ENCODE peak calls at places on chromosomes 13 and 19, in seven cellular contexts. J is OCI-LY7, Q is hepatocyte, Y is HCT116, X is neural progenitor cell, M is SK-N-SH, N is GM23248. K is an unnamed sample. For H3K79me2, the result is how much of the 10 kb centered on the place peaks cover.

GRCh38 chr13:50798923-50799322 is 44.6 kb downstream of the DLEU7 start:
- DNase-seq in J (no peak), Y (no peak), X (no peak), Q (no peak), M (no peak), N (peak), K (peak)

GRCh38 chr19:10209305-10209704 is 14.6 kb upstream of the DNMT1 start:
- DNase-seq in N (peak), J (no peak), M (no peak), X (no peak), Y (no peak), Q (no peak), K (peak)

GRCh38 chr19:3095375-3096191 is 1.4 kb downstream of the GNA11 start:
- DNase-seq in Q (peak), X (peak), J (no peak), M (no peak), N (peak), Y (no peak), K (peak)

GRCh38 chr19:51136891-51137551 is 5.1 kb upstream of the SIGLEC7 start:
- DNase-seq in X (no peak), N (no peak), J (no peak), Q (no peak), Y (no peak), M (no peak), K (no peak)

GRCh38 chr19:4042731-4043082 is 24.0 kb downstream of the ZBTB7A start:
- DNase-seq in J (no peak), Y (no peak), M (no peak), Q (no peak), X (no peak), N (no peak), K (peak)

GRCh38 chr19:1469936-1470863 is 8.8 kb downstream of the C19orf25 start:
- DNase-seq in J (peak), M (no peak), Y (peak), N (peak), Q (peak), X (peak), K (peak)

GRCh38 chr19:51181913-51182419 is 39.9 kb downstream of the SIGLEC7 start:
- DNase-seq in M (peak), Q (no peak), Y (no peak), N (no peak), X (peak), J (no peak), K (no peak)

GRCh38 chr13:22126433-22127021 is 455.7 kb downstream of the FGF9 start:
- DNase-seq in X (no peak), N (no peak), J (no peak), Q (no peak), M (no peak), Y (no peak), K (no peak)

GRCh38 chr13:79382545-79383275 is 23.3 kb downstream of the RBM26 start:
- DNase-seq in Q (no peak), N (no peak), Y (no peak), J (no peak), M (no peak), X (no peak), K (peak)

GRCh38 chr19:51181377-51181912 is 39.3 kb downstream of the SIGLEC7 start:
- DNase-seq in Y (no peak), X (no peak), Q (no peak), M (no peak), N (no peak), J (no peak), K (no peak)

GRCh38 chr19:55454787-55455243 is 6.6 kb downstream of the ISOC2 start:
- DNase-seq in X (peak), Y (no peak), M (peak), J (peak), Q (no peak), N (peak), K (peak)

GRCh38 chr19:50968709-50969412 is 530 bp downstream of the KLK6 start:
- DNase-seq in X (no peak), M (no peak), Q (no peak), Y (no peak), J (no peak), N (no peak), K (peak)

GRCh38 chr13:41649659-41650058 is 192.3 kb downstream of the RGCC start:
- DNase-seq in N (peak), M (no peak), X (peak), Y (peak), J (peak), Q (no peak), K (peak)

GRCh38 chr19:2270572-2271515 is 11.1 kb downstream of the PEAK3 start:
- DNase-seq in X (peak), Q (peak), M (peak), J (peak), N (peak), Y (no peak), K (peak)

GRCh38 chr19:8391274-8392016 is 1.3 kb downstream of the RAB11B start:
- DNase-seq in M (no peak), X (no peak), Y (no peak), Q (no peak), N (no peak), J (no peak), K (no peak)

GRCh38 chr13:91078093-91078679 is 269.3 kb upstream of the MIR17HG start:
- DNase-seq in Q (peak), M (peak), N (peak), X (peak), J (peak), Y (no peak), K (peak)

GRCh38 chr13:64206430-64207225 is 2791.0 kb upstream of the PCDH20 start:
- DNase-seq in M (no peak), X (peak), N (no peak), J (no peak), Q (no peak), Y (no peak), K (peak)

GRCh38 chr13:57552441-57552840 is 79.1 kb upstream of the PCDH17 start:
- DNase-seq in M (no peak), J (no peak), X (no peak), Y (no peak), Q (no peak), N (no peak), K (no peak)

GRCh38 chr13:64510698-64511097 is 2719.4 kb downstream of the PCDH9 start:
- DNase-seq in X (no peak), J (no peak), Y (no peak), Q (no peak), M (no peak), N (no peak), K (no peak)

GRCh38 chr19:49786432-49786831 is 19.6 kb downstream of the AP2A1 start:
- DNase-seq in J (no peak), X (no peak), M (no peak), N (peak), Y (no peak), Q (no peak), K (peak)

GRCh38 chr19:48965033-48965805 is at the start of gene FTL:
- DNase-seq in N (peak), M (peak), X (peak), Q (peak), J (peak), Y (peak), K (peak)

GRCh38 chr19:5048727-5049553 is 80.0 kb downstream of the KDM4B start:
- DNase-seq in Y (no peak), N (peak), Q (peak), J (no peak), X (no peak), M (peak), K (peak)

GRCh38 chr19:49409441-49410029 is 13.7 kb downstream of the PTH2 start:
- DNase-seq in J (peak), N (no peak), Q (no peak), X (no peak), M (no peak), Y (no peak), K (no peak)

GRCh38 chr19:23916991-23917390 is 2.3 kb downstream of the ZNF726 start:
- DNase-seq in N (peak), Q (no peak), M (no peak), J (no peak), X (no peak), Y (no peak), K (peak)

GRCh38 chr13:55577082-55577846 is 1563.5 kb upstream of the PRR20A start:
- DNase-seq in Y (no peak), J (no peak), X (peak), Q (no peak), N (no peak), M (no peak), K (no peak)

GRCh38 chr19:36152886-36153525 is 759 bp upstream of the COX7A1 start:
- DNase-seq in N (no peak), M (no peak), Q (no peak), X (no peak), Y (no peak), J (no peak), K (no peak)

GRCh38 chr19:54333586-54334298 is 5.2 kb downstream of the LILRA4 start:
- DNase-seq in Y (no peak), Q (no peak), J (no peak), X (no peak), M (no peak), N (peak), K (no peak)

GRCh38 chr19:887072-887471 is 5.9 kb downstream of the MED16 start:
- DNase-seq in Y (no peak), M (peak), N (peak), X (no peak), J (no peak), Q (peak), K (no peak)

GRCh38 chr19:16258440-16258903 is 60.8 kb downstream of the AP1M1 start:
- DNase-seq in M (peak), Y (no peak), N (no peak), Q (no peak), X (no peak), J (no peak), K (no peak)
- TF ChIP-seq EZH2phosphoT487 in M (no peak), Y (no peak), N (no peak), Q (no peak), X (no peak), J (no peak), K (no peak)

GRCh38 chr13:39600766-39601165 is 2.2 kb downstream of the LHFPL6 start:
- DNase-seq in Y (no peak), M (no peak), J (peak), N (peak), X (peak), Q (no peak), K (no peak)

GRCh38 chr13:39599842-39600241 is 3.2 kb downstream of the LHFPL6 start:
- DNase-seq in Q (no peak), N (peak), M (peak), Y (no peak), X (no peak), J (no peak), K (no peak)

GRCh38 chr13:39596685-39597084 is 6.3 kb downstream of the LHFPL6 start:
- DNase-seq in M (no peak), Q (no peak), X (no peak), Y (no peak), N (no peak), J (peak), K (peak)

GRCh38 chr13:39597828-39598227 is 5.2 kb downstream of the LHFPL6 start:
- DNase-seq in X (no peak), N (peak), Y (no peak), M (no peak), Q (no peak), J (peak), K (no peak)

DNA sequence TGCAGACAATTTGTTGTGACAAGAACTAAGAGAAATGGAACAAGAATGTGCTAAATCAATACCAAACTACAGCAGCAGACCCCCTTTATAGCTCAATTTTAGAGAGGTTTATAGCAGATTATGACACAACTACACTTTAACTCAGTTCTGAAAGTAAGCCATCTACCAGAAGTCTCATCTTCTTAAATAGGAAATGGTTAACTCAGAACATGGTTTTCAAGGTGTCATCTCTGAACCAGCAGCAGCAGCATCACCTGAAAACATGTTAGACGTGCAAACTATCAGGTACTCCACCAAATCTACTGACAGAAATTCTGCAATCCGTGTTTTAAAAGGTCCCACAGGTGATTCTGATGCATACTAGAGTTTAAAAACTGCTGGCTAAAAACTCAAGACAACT is 6.8 kb downstream of the LHFPL6 start:
- DNase-seq in Y (no peak), M (no peak), Q (no peak), N (no peak), X (no peak), J (no peak), K (no peak)
- H3K79me2 ChIP-seq in Y (under half), M (under half), Q (under half), N (half or more), X (under half), J (half or more), K (under half)

GRCh38 chr19:39054091-39054470 is 21.7 kb upstream of the FBXO27 start:
- DNase-seq in X (no peak), M (no peak), Q (no peak), N (no peak), J (no peak), Y (no peak), K (no peak)
- H3K4me2 ChIP-seq in X (no peak), M (no peak), Q (peak), N (no peak), J (no peak), Y (no peak), K (no peak)

GRCh38 chr19:16588089-16588823 is 16.0 kb upstream of the SLC35E1 start:
- DNase-seq in J (peak), N (no peak), X (no peak), M (peak), Y (no peak), Q (no peak), K (no peak)

GRCh38 chr19:16585808-16586476 is 13.7 kb upstream of the SLC35E1 start:
- DNase-seq in M (no peak), N (no peak), X (no peak), Q (no peak), Y (no peak), J (peak), K (no peak)

GRCh38 chr19:16588824-16589577 is 16.8 kb upstream of the SLC35E1 start:
- DNase-seq in J (no peak), Y (no peak), X (no peak), Q (no peak), M (no peak), N (no peak), K (no peak)

GRCh38 chr19:16586477-16586871 is 14.3 kb upstream of the SLC35E1 start:
- DNase-seq in Y (no peak), Q (no peak), M (no peak), X (no peak), J (peak), N (no peak), K (no peak)

GRCh38 chr19:16587031-16588023 is 15.1 kb upstream of the SLC35E1 start:
- DNase-seq in M (no peak), Y (no peak), N (peak), J (peak), X (no peak), Q (no peak), K (no peak)
- TF ChIP-seq EZH2phosphoT487 in M (no peak), Y (no peak), N (no peak), J (no peak), X (no peak), Q (no peak), K (no peak)

GRCh38 chr13:33252103-33252502 is 33.5 kb downstream of the STARD13 start:
- DNase-seq in Q (no peak), J (no peak), M (no peak), X (no peak), N (no peak), Y (no peak), K (no peak)
- H3K79me2 ChIP-seq in Q (half or more), J (under half), M (half or more), X (under half), N (half or more), Y (under half), K (half or more)

DNA sequence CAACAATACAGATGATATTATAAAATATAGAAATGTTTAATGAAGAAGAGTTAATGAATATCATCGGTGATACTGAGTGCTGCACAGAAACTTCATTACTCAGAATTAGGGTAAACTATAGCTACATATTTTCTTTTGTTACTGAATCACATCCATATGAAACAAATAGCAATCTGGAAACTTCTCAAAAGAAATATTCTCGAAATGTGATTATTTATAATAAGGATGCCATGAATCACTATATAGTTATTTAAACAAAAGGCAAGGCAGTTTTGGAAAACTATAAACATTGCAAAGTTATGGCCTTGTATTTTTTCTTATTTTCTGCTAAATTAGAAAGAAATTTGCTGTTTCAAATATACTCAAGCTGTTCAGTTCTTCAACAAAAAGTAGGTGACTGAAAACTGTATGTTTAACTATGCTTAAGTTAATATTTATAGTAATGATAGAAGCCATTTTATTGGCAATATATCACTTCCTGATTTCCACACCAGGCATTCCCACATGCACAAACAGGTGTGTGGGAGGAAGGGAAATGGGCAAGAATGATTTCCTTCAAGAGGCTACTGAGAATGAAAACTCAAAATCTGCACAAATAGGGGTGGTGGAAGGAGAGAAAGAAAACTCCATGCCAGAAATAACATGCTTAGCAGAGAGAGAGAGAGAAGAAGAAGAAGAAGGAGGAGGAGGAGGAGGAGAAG is 74.5 kb upstream of the FRY start:
- DNase-seq in J (no peak), M (no peak), Q (no peak), Y (no peak), X (no peak), N (peak), K (no peak)
- H3K4me2 ChIP-seq in J (no peak), M (no peak), Q (no peak), Y (no peak), X (no peak), N (peak), K (no peak)

GRCh38 chr19:46270521-46271256 is 26.2 kb upstream of the HIF3A start:
- DNase-seq in M (no peak), Y (no peak), N (no peak), Q (no peak), J (no peak), X (no peak), K (no peak)

GRCh38 chr19:46269085-46269484 is 27.8 kb upstream of the HIF3A start:
- DNase-seq in X (no peak), N (no peak), Q (no peak), Y (no peak), J (no peak), M (no peak), K (no peak)

DNA sequence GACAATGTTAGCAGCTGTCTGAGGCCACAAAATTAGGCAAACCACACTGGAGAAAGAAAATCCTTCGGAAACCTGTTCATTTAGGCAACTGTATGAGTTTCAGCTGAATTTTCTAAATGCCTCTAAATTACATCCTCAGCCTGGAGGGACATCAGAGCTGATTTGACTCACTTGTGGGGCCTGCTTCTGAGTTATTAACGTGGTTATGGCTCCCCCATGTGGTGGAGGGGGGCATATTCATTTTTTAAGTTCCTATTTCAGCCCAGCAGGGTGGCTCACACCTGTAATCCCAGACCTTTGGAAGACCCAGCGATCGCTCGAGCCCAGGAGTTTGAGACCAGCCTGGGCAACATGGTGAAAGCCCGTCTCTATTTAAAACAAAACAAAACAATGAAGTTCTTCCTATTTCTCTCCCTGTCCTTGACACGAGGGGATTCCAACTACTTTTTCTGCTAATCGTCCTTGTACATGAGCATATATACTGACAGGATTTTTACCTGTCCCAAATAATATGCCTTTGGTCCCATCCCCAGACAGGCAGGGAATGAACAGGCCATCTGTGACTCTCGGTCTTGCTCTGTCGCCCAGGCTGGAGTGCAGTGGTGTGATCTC is 31.5 kb upstream of the HIF3A start:
- DNase-seq in N (peak), J (peak), Y (peak), X (peak), Q (peak), M (peak), K (peak)
- TF ChIP-seq EZH2phosphoT487 in N (no peak), J (no peak), Y (no peak), X (no peak), Q (no peak), M (no peak), K (no peak)

K was measured in PC-3.